ENCODE peak calls at places on chromosomes 5 and 9, in six cellular contexts. J is lung; I is right cardiac atrium; F is K562; D is naive thymus-derived CD8-positive, alpha-beta T cell; R is left colon. G is an unnamed sample.

GRCh38 chr9:129081388-129081889 is 528 bp downstream of the DOLPP1 start:
- ATAC-seq in J (no peak), I (no peak), F (peak; percentile 0), D (no peak), R (peak; percentile 41), G (no peak)

GRCh38 chr5:130280528-130281217 is 376.4 kb downstream of the CHSY3 start:
- ATAC-seq in J (no peak), I (no peak), F (no peak), D (no peak), R (no peak), G (no peak)

GRCh38 chr9:19754921-19755320 is 33.9 kb downstream of the SLC24A2 start:
- ATAC-seq in J (no peak), I (no peak), F (no peak), D (no peak), R (no peak), G (no peak)

GRCh38 chr9:108489567-108489966 is 366.2 kb downstream of the ACTL7B start:
- ATAC-seq in J (no peak), I (no peak), F (no peak), D (no peak), R (no peak), G (no peak)

GRCh38 chr9:89448821-89449220 is 49.1 kb downstream of the SEMA4D start:
- ATAC-seq in J (no peak), I (no peak), F (no peak), D (no peak), R (no peak), G (no peak)

GRCh38 chr9:13116292-13116691 is 163.2 kb downstream of the MPDZ start:
- ATAC-seq in J (no peak), I (no peak), F (no peak), D (no peak), R (no peak), G (no peak)

GRCh38 chr9:8706546-8706945 is 907.0 kb upstream of the DMAC1 start:
- ATAC-seq in J (no peak), I (no peak), F (no peak), D (no peak), R (peak; percentile 13), G (no peak)

GRCh38 chr5:145924849-145925248 is 11.5 kb upstream of the SH3RF2 start:
- ATAC-seq in J (no peak), I (no peak), F (no peak), D (no peak), R (no peak), G (no peak)

GRCh38 chr5:144265643-144266042 is 95.0 kb downstream of the KCTD16 start:
- ATAC-seq in J (no peak), I (no peak), F (no peak), D (no peak), R (no peak), G (no peak)

GRCh38 chr5:103207001-103207400 is 51.6 kb upstream of the MACIR start:
- ATAC-seq in J (no peak), I (no peak), F (no peak), D (no peak), R (no peak), G (no peak)

GRCh38 chr9:71796368-71796767 is 28.1 kb upstream of the CEMIP2 start:
- ATAC-seq in J (no peak), I (no peak), F (no peak), D (no peak), R (no peak), G (no peak)

GRCh38 chr9:76654575-76654974 is 109.7 kb upstream of the PCA3 start:
- ATAC-seq in J (peak; percentile 54), I (peak; percentile 51), F (no peak), D (no peak), R (no peak), G (peak; percentile 82)

GRCh38 chr9:127053908-127054307 is 68.5 kb downstream of the ANGPTL2 start:
- ATAC-seq in J (no peak), I (no peak), F (no peak), D (no peak), R (no peak), G (no peak)

GRCh38 chr5:114176356-114176755 is 185.5 kb upstream of the KCNN2 start:
- ATAC-seq in J (no peak), I (no peak), F (no peak), D (no peak), R (no peak), G (no peak)

GRCh38 chr5:141941307-141941706 is 16.7 kb downstream of the PCDH12 start:
- ATAC-seq in J (no peak), I (peak; percentile 56), F (no peak), D (no peak), R (no peak), G (peak; percentile 43)

GRCh38 chr9:7121055-7121454 is 363.3 kb downstream of the KDM4C start:
- ATAC-seq in J (no peak), I (no peak), F (peak; percentile 80), D (no peak), R (peak; percentile 21), G (no peak)

GRCh38 chr9:3980771-3981170 is 319.1 kb downstream of the GLIS3 start:
- ATAC-seq in J (no peak), I (peak; percentile 47), F (no peak), D (no peak), R (no peak), G (peak; percentile 31)

GRCh38 chr5:177111720-177112394 is 21.7 kb upstream of the NSD1 start:
- ATAC-seq in J (no peak), I (peak; percentile 40), F (peak; percentile 74), D (peak; percentile 41), R (peak; percentile 63), G (no peak)

GRCh38 chr5:158758666-158759065 is 341.1 kb downstream of the EBF1 start:
- ATAC-seq in J (no peak), I (peak; percentile 23), F (no peak), D (no peak), R (no peak), G (peak; percentile 54)